ENCODE peak calls at places on chromosomes 12 and 14, in four cellular contexts. C is GM23248, Y is tibial nerve, R is stomach. Z is an unnamed sample. For H3K36me3, the result is how much of the 10 kb centered on the place peaks cover.

GRCh38 chr12:104751594-104751993 is 206.5 kb downstream of the SLC41A2 start:
- DNase-seq in C (no peak), Y (no peak), R (no peak), Z (peak)

GRCh38 chr12:4293299-4293941 is 19.9 kb downstream of the CCND2 start:
- DNase-seq in C (no peak), Y (no peak), R (no peak), Z (peak)

GRCh38 chr14:93115920-93116675 is at the start of gene ITPK1:
- DNase-seq in C (peak), Y (peak), R (peak), Z (peak)

GRCh38 chr12:75823475-75823874 is 208.1 kb downstream of the PHLDA1 start:
- DNase-seq in C (no peak), Y (no peak), R (no peak), Z (no peak)

GRCh38 chr14:58238252-58239247 is 6.1 kb upstream of the PSMA3 start:
- DNase-seq in C (peak), Y (peak), R (no peak), Z (peak)

GRCh38 chr12:104177663-104178501 is 37.7 kb upstream of the TXNRD1 start:
- DNase-seq in C (peak), Y (peak), R (peak), Z (no peak)

GRCh38 chr14:50560929-50561280 is 960 bp downstream of the ATL1 start:
- DNase-seq in C (peak), Y (peak), R (peak), Z (peak)

GRCh38 chr14:93892923-93893549 is 34.1 kb upstream of the FAM181A start:
- DNase-seq in C (peak), Y (peak), R (peak), Z (peak)

GRCh38 chr12:93979189-93979588 is 169.2 kb upstream of the PLXNC1 start:
- DNase-seq in C (peak), Y (no peak), R (peak), Z (no peak)

GRCh38 chr14:53929871-53930685 is 26.5 kb downstream of the BMP4 start:
- DNase-seq in C (no peak), Y (no peak), R (no peak), Z (peak)

GRCh38 chr12:123621101-123621500 is 12.4 kb downstream of the EIF2B1 start:
- DNase-seq in C (peak), Y (no peak), R (no peak), Z (no peak)

GRCh38 chr14:36915089-36915488 is 253.4 kb downstream of the PAX9 start:
- DNase-seq in C (no peak), Y (no peak), R (no peak), Z (no peak)

GRCh38 chr12:49325606-49326005 is 2.6 kb downstream of the TROAP start:
- DNase-seq in C (no peak), Y (no peak), R (peak), Z (no peak)

GRCh38 chr12:113948151-113948914 is 17.8 kb downstream of the RBM19 start:
- DNase-seq in C (no peak), Y (no peak), R (no peak), Z (no peak)

DNA sequence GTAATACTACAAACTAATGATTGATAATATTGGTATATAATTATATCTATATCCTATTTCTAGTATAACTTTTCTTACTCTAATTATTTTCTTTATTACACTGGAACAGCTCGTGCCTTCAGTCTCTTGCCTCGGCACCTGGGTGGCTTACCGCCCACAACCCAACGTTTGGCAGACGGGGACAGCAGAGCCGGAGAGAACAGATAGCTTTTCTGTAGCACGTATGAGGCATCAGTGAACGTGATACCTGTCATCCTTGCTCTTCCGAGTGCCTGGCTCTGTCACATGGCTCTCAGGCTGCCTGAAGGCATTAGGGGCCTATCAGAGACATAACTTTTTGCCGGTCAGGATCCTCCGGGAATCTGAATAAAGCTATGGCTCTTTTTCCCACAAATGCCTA is 5.5 kb downstream of the PUS1 start:
- DNase-seq in C (no peak), Y (no peak), R (no peak), Z (no peak)
- H3K36me3 ChIP-seq in C (under half), Y (under half), R (half or more), Z (under half)

DNA sequence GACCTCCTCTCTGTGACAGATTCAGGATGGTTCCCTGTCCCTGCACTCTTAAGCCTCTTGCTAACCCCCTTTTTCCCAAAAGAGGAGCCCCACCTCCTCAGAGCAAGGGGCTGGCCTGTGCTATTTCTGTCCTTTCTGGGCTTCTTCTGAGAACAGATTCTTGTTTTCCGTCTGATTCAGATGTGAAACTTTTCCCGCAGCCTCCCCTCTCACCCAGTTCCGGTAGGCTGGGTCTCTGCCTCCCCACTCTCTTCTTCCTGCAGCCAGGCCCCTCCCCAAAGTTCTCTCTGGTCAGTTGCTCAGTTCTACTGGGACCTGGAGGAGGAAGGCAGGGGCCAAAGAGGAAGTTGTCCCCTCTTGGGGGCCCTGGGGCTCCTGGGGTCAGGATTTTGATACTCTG is 11.8 kb downstream of the PDE1B start:
- DNase-seq in C (no peak), Y (peak), R (no peak), Z (no peak)
- H3K4me3 ChIP-seq in C (no peak), Y (peak), R (peak), Z (peak)

DNA sequence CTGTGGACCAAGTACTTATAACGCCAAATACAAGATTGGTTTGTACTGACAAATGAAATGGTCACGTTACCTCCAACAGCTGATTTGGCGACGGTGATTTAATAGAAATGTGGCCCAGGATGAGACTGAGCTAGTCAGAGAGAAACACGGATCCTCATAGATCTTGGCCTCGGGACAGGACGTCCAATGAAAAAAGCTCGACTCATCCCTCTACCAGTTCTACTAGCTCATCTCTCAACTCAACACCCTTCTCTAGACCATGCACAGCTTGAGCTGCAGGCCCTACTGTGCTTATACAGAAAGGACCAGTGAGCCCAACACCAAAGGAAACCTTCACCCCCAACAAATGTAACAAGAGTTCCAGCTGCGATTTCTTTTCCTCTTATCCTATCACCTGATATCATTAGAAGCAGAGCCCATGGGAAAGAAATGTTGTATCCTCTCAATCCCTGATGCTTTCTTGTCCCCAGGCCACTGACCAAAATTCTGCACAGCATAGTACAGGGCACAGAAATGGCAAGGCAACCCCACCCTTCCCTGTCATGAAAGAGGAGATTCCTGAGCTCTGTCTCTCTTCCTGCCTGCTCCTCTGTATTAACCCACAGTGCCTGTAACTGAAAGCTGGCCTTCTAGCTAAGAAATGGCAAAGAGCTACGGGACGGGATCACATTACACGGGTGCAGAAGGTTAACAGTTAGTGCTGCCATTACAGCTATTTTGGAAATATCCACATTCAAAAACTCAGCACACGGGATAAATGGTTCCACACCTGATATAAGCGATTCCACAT is 39.2 kb downstream of the DICER1 start:
- DNase-seq in C (no peak), Y (no peak), R (no peak), Z (no peak)
- H3K36me3 ChIP-seq in C (under half), Y (under half), R (half or more), Z (under half)

DNA sequence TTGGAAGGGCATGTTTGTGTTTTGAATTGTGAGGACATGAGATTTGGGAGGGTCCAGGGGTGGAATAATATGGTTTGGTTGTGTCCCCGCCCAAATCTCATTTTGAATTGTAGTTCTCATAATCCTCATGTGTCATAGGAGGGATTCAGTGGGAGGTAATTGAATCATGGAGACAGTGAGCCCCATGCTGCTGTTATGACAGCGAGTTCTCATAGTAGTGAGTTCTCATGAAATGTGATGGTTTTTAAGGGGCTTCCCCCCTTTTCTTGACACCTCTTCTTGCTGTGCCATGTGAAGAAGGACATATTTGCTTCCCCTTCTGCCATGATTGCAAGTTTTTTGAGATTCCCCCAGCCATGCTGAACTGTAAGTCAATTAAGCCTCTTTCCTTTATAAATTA is 260.0 kb downstream of the DUSP6 start:
- DNase-seq in C (no peak), Y (no peak), R (no peak), Z (no peak)
- H3K4me3 ChIP-seq in C (no peak), Y (no peak), R (no peak), Z (no peak)

GRCh38 chr12:109173443-109174240 is 57.3 kb downstream of the ACACB start:
- DNase-seq in C (no peak), Y (no peak), R (no peak), Z (no peak)

GRCh38 chr12:109167781-109168180 is 51.4 kb downstream of the ACACB start:
- DNase-seq in C (no peak), Y (no peak), R (no peak), Z (no peak)

GRCh38 chr12:109169676-109170075 is 53.3 kb downstream of the ACACB start:
- DNase-seq in C (no peak), Y (no peak), R (no peak), Z (no peak)

GRCh38 chr12:109169262-109169661 is 52.9 kb downstream of the ACACB start:
- DNase-seq in C (no peak), Y (no peak), R (no peak), Z (no peak)

DNA sequence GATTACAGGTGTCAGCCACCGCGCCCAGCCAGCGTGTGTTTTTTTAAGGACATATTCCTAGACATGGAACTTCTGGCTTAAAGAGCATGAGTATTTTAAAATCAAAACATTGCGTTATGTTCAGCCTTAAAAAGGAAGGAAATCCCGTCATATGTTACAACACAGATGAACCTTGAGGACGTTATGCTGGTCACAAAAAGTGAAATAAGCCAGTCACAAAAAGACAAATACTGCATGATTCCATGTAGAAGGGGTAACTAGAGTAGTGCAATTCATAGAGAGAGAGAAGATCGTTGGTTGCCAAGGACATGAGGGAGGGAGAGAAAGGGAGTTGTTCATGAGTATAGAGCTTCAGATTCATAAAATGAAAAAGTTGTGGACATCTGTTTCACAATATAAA is 53.9 kb downstream of the ACACB start:
- DNase-seq in C (no peak), Y (no peak), R (no peak), Z (no peak)
- H3K36me3 ChIP-seq in C (under half), Y (under half), R (half or more), Z (under half)

DNA sequence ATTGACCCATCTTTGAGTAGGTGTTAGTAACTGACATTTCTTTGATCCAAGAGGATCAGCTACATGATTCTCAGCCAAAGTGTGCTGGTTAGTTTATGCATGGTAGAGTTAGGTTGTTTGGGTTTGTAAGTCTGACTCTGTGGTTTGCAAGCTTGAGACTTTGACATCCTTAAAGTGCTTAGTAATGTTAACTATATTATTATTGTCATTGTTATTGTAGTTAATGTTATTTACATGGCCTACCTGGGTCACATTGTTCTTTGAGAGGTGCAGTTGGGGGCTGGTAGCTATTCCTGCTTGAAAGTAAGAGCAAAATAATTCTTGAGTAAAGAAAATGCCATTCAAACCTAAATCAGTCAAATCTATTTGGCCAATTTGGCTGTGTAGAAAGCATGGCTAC is 2.8 kb downstream of the OR6C76 start:
- DNase-seq in C (no peak), Y (no peak), R (no peak), Z (no peak)
- H3K4me3 ChIP-seq in C (no peak), Y (no peak), R (no peak), Z (no peak)

GRCh38 chr12:48131517-48131916 is 12.4 kb downstream of the PFKM start:
- DNase-seq in C (no peak), Y (no peak), R (no peak), Z (no peak)

GRCh38 chr12:48132826-48133225 is 13.7 kb downstream of the PFKM start:
- DNase-seq in C (no peak), Y (no peak), R (no peak), Z (no peak)

GRCh38 chr12:48135027-48135426 is 15.9 kb downstream of the PFKM start:
- DNase-seq in C (no peak), Y (no peak), R (no peak), Z (no peak)
- H3K36me3 ChIP-seq in C (under half), Y (under half), R (half or more), Z (under half)

GRCh38 chr12:96371138-96371786 is 29.0 kb downstream of the CDK17 start:
- DNase-seq in C (no peak), Y (no peak), R (no peak), Z (no peak)
- H3K4me3 ChIP-seq in C (no peak), Y (no peak), R (no peak), Z (no peak)

DNA sequence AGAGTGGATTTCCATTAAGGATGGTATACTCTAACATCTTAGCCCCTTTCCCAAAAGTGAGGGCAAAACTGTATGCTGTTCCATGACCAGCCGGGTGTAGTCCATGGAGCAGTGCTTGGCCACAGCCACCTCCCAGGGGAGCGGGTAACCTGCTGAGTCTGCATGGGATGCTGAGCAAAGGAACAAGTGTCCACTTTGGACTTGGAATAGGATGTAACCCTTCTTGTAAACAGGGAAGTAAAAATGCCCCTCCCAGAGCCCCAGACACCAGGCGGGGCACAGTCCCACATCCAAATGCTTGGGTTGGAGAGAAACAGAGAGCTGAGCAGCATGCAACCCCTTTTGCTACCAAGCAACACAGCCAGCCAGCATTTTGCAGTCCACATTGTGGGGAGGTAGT is 65.6 kb downstream of the ACTN1 start:
- DNase-seq in C (no peak), Y (no peak), R (no peak), Z (no peak)
- H3K36me3 ChIP-seq in C (half or more), Y (under half), R (half or more), Z (under half)